ENCODE peak calls at places on chromosome 10, in four cellular contexts. S is hepatocyte, F is Panc1, D is OCI-LY7. B is an unnamed sample.

GRCh38 chr10:119750391-119751230 is 24.8 kb downstream of the INPP5F start:
- DNase-seq in D (peak), F (peak), S (peak), B (peak)

GRCh38 chr10:70964881-70965280 is 76.5 kb upstream of the PCBD1 start:
- DNase-seq in S (no peak), F (no peak), D (no peak), B (no peak)

GRCh38 chr10:36232935-36233334 is 590.8 kb upstream of the FZD8 start:
- DNase-seq in F (no peak), S (no peak), D (no peak), B (no peak)

GRCh38 chr10:14604181-14605142 is 170.2 kb downstream of the FAM107B start:
- DNase-seq in S (peak), D (peak), F (no peak), B (peak)

GRCh38 chr10:116968331-116968730 is 36.7 kb downstream of the SHTN1 start:
- DNase-seq in D (no peak), S (no peak), F (no peak), B (no peak)

GRCh38 chr10:45181483-45181882 is 133.9 kb downstream of the OR13A1 start:
- DNase-seq in S (no peak), D (no peak), F (no peak), B (no peak)

GRCh38 chr10:133258066-133258817 is 18.4 kb downstream of the ADAM8 start:
- DNase-seq in F (no peak), D (peak), S (no peak), B (no peak)

GRCh38 chr10:132708936-132709335 is 77.0 kb downstream of the NKX6-2 start:
- DNase-seq in D (no peak), S (no peak), F (no peak), B (no peak)

GRCh38 chr10:133133471-133134231 is 26.4 kb upstream of the KNDC1 start:
- DNase-seq in S (no peak), F (no peak), D (no peak), B (peak)

GRCh38 chr10:86603256-86603655 is 51.1 kb upstream of the OPN4 start:
- DNase-seq in F (no peak), S (no peak), D (no peak), B (no peak)

GRCh38 chr10:86365346-86366032 is 1.1 kb downstream of the GRID1 start:
- DNase-seq in F (no peak), D (no peak), S (no peak), B (peak)

GRCh38 chr10:123995082-123995460 is 98.3 kb downstream of the CHST15 start:
- DNase-seq in D (no peak), F (peak), S (no peak), B (no peak)

GRCh38 chr10:93175490-93175889 is 101.8 kb downstream of the CYP26A1 start:
- DNase-seq in S (no peak), F (no peak), D (no peak), B (no peak)

GRCh38 chr10:74888947-74889661 is 62.7 kb downstream of the KAT6B start:
- DNase-seq in D (no peak), F (peak), S (no peak), B (no peak)

GRCh38 chr10:47325303-47326291 is 3.3 kb downstream of the GDF2 start:
- DNase-seq in D (no peak), F (no peak), S (no peak), B (no peak)

GRCh38 chr10:490891-491571 is 198.4 kb downstream of the DIP2C start:
- DNase-seq in F (no peak), S (peak), D (no peak), B (peak)

GRCh38 chr10:9645404-9645803 is 1372.3 kb upstream of the CELF2 start:
- DNase-seq in D (no peak), F (no peak), S (no peak), B (no peak)

GRCh38 chr10:66627156-66627555 is 298.7 kb upstream of the LRRTM3 start:
- DNase-seq in F (peak), S (peak), D (peak), B (no peak)

GRCh38 chr10:133444342-133445267 is 9.1 kb upstream of the SCART1 start:
- DNase-seq in F (no peak), S (no peak), D (no peak), B (no peak)

GRCh38 chr10:79444243-79445119 is 943 bp downstream of the ZCCHC24 start:
- DNase-seq in F (no peak), S (peak), D (peak), B (peak)

GRCh38 chr10:125118701-125119100 is 41.7 kb downstream of the CTBP2 start:
- DNase-seq in F (no peak), D (no peak), S (no peak), B (no peak)

GRCh38 chr10:48251152-48251524 is 23.4 kb downstream of the FRMPD2 start:
- DNase-seq in S (no peak), F (no peak), D (no peak), B (no peak)

GRCh38 chr10:89217057-89217990 is 10.2 kb upstream of the CH25H start:
- DNase-seq in F (peak), D (peak), S (peak), B (peak)

GRCh38 chr10:125694874-125695273 is 11.9 kb upstream of the TEX36 start:
- DNase-seq in D (no peak), S (peak), F (no peak), B (no peak)

GRCh38 chr10:72385724-72386123 is 31.0 kb upstream of the DNAJB12 start:
- DNase-seq in D (no peak), S (no peak), F (no peak), B (no peak)
- TF ChIP-seq CTCF in D (no peak), S (no peak), F (no peak), B (no peak)

GRCh38 chr10:130181858-130182257 is 45.7 kb downstream of the GLRX3 start:
- DNase-seq in S (no peak), D (no peak), F (no peak), B (no peak)

GRCh38 chr10:130174343-130174742 is 38.2 kb downstream of the GLRX3 start:
- DNase-seq in D (no peak), S (no peak), F (no peak), B (no peak)

GRCh38 chr10:130175074-130175473 is 38.9 kb downstream of the GLRX3 start:
- DNase-seq in F (no peak), S (no peak), D (no peak), B (no peak)

GRCh38 chr10:130177250-130177649 is 41.1 kb downstream of the GLRX3 start:
- DNase-seq in S (no peak), D (no peak), F (no peak), B (no peak)

DNA sequence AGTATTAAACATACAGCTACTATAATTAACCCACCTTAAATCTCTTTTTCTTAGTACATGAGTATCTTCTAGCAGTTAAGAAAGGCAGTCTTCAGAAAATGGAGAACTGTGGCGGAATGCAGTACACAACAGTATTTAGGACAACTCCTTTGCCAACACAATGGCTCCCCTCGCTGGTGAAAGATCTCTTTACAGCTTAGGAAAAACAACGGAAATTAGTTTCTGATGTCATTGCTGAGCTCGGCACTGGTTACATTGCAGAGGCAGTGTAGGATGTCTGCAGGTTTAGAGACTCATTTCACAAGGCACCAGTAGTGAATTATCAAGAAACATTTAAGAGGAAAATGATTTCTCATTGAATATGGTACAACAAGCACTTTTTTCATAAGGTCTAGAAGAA is 43.4 kb downstream of the GLRX3 start:
- DNase-seq in D (peak), S (peak), F (no peak), B (no peak)
- TF ChIP-seq CTCF in D (peak), S (peak), F (peak), B (peak)

GRCh38 chr10:69638642-69639041 is 8.6 kb downstream of the FAM241B start:
- DNase-seq in S (no peak), D (no peak), F (no peak), B (no peak)

GRCh38 chr10:69634759-69635425 is 4.8 kb downstream of the FAM241B start:
- DNase-seq in F (no peak), S (no peak), D (no peak), B (no peak)

GRCh38 chr10:69635428-69636272 is 5.6 kb downstream of the FAM241B start:
- DNase-seq in D (no peak), F (no peak), S (no peak), B (no peak)

GRCh38 chr10:69636273-69636575 is 6.2 kb downstream of the FAM241B start:
- DNase-seq in F (no peak), S (no peak), D (no peak), B (no peak)

DNA sequence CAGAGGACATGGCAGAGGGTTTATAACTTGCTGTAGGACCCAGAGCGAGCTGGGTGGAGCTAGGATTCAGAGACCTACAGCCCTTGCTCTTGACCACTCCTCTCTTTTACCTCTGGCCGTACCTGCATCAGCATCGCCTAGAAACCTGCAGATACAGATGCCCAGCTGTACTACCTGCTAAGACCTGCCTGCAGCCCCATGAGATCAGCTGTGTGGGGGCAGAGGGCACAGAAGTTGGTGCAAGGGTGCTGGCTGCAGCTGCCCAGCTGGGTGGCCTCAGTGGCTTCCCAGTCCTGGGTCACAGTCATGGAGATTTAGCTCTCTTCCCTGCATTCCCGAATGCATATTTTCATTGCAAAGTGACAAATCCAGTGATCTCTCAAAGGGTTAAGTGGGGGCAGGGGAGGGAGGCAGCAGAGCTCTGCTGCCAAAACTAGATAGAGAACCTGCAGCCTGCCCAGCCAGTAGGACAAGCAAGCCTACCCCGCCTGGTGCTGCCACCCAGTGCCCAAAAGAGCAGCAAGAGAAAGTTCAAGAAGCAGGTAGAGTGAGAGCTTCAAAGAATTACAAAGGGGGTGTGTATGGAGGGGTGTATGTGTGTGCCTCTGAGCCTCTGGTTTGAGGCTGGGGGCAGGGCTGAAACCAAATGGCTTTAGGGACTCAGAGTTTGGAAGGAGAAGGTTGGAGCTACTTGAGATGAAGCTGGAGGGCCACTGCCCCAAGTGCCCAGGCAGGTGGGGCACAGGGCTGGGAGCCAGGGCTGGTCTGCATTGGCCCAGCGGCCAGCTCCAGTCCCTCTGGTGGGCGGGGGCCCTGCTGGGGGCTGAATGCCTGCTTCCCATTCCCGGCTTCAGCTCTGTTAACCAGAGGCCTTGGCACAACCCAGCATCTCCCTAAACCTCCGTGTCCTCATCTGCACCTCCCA is 6.8 kb downstream of the FAM241B start:
- DNase-seq in D (peak), S (no peak), F (no peak), B (no peak)
- TF ChIP-seq CTCF in D (peak), S (peak), F (peak), B (no peak)

GRCh38 chr10:118564652-118565051 is 30.8 kb downstream of the PRLHR start:
- DNase-seq in D (no peak), F (no peak), S (no peak), B (peak)
- TF ChIP-seq CTCF in D (no peak), F (peak), S (peak), B (no peak)

GRCh38 chr10:28937959-28938358 is 260.6 kb downstream of the BAMBI start:
- DNase-seq in S (no peak), F (no peak), D (no peak), B (no peak)

GRCh38 chr10:28940158-28940888 is 263.0 kb downstream of the BAMBI start:
- DNase-seq in D (no peak), F (no peak), S (no peak), B (no peak)

GRCh38 chr10:28942012-28942411 is 264.7 kb downstream of the BAMBI start:
- DNase-seq in D (no peak), S (no peak), F (no peak), B (no peak)

GRCh38 chr10:28938745-28939144 is 261.4 kb downstream of the BAMBI start:
- DNase-seq in S (no peak), F (no peak), D (no peak), B (no peak)

GRCh38 chr10:28939352-28940157 is 262.2 kb downstream of the BAMBI start:
- DNase-seq in D (no peak), F (no peak), S (peak), B (peak)
- TF ChIP-seq CTCF in D (peak), F (peak), S (peak), B (peak)

DNA sequence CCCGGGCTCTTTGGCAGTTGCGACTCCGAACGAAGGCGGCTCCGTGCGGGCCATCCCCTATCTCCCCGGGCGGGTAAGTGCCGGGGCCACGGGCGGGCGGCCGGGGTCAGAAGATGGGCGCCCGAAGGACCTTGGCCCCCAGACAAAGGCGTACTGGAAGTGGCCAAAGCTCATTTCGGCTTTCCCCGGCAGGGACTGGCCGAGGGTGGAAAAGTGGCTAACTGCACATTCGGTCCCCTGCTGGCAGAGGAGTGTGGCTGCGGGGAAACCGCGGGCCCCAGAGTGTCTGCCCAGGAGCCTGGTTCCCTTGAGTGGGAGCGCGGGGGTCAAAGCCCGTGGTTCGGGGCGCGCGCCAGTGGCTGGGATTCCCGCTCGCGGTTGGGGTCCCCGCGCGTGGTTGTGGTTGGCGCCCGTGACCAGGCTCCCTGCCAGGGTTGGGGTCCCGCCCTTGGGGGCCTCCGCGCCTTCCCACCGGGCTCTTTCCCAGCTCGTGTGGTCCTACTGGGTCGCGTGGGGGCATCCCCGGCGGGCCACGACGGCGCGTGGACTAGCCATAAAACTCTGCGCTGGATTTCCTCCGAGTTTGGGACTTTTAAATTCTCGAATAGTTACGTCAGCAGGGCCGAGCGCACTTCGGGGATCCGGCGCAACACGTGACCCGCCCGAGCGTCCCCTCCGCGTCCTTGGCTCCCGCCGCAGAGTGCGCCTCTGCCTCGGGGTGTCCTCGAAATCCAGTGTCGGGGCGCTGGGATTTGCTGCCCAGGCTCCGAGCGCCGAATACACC is 124.4 kb downstream of the TACC2 start:
- DNase-seq in S (peak), D (no peak), F (no peak), B (peak)
- TF ChIP-seq CTCF in S (peak), D (no peak), F (peak), B (peak)

GRCh38 chr10:31031666-31032514 is at the start of gene ZNF438:
- DNase-seq in S (peak), D (peak), F (peak), B (peak)
- TF ChIP-seq CTCF in S (peak), D (peak), F (peak), B (no peak)

GRCh38 chr10:61759751-61760150 is 97.0 kb downstream of the CABCOCO1 start:
- DNase-seq in F (no peak), S (no peak), D (no peak), B (no peak)
- TF ChIP-seq CTCF in F (no peak), S (no peak), D (no peak), B (no peak)